ENCODE peak calls at places on chromosomes 12 and 14, in ten cellular contexts. X, Y, T, N, V, U, S, M, I and R are unnamed samples.
A peak's percentile ranks its signal among the peaks of the same experiment; 100 is the strongest.

GRCh38 chr14:105876829-105877228 is 350.4 kb downstream of the TMEM121 start:
- DNase-seq in X (no peak), Y (no peak), T (no peak), N (peak; percentile 44), V (peak; percentile 48), U (no peak), S (peak; percentile 2), M (no peak), I (no peak), R (no peak)

GRCh38 chr12:68951652-68952051 is 18.7 kb upstream of the CPM start:
- DNase-seq in X (no peak), Y (no peak), T (peak; percentile 55), N (no peak), V (no peak), U (no peak), S (no peak), M (no peak), I (peak; percentile 28), R (no peak)

GRCh38 chr12:16393126-16393525 is 45.7 kb downstream of the MGST1 start:
- DNase-seq in X (no peak), Y (no peak), T (no peak), N (no peak), V (no peak), U (no peak), S (no peak), M (no peak), I (no peak), R (no peak)

GRCh38 chr12:107461222-107461980 is 224.2 kb upstream of the PWP1 start:
- DNase-seq in X (no peak), Y (no peak), T (no peak), N (no peak), V (no peak), U (no peak), S (no peak), M (no peak), I (peak; percentile 94), R (peak; percentile 94)

GRCh38 chr12:25436206-25436912 is 116.7 kb downstream of the LMNTD1 start:
- DNase-seq in X (peak; percentile 68), Y (peak; percentile 78), T (peak; percentile 67), N (no peak), V (no peak), U (peak; percentile 40), S (no peak), M (no peak), I (peak; percentile 92), R (peak; percentile 96)

GRCh38 chr12:92717202-92717601 is 14.4 kb downstream of the PLEKHG7 start:
- DNase-seq in X (no peak), Y (no peak), T (peak; percentile 30), N (no peak), V (no peak), U (no peak), S (no peak), M (no peak), I (peak; percentile 72), R (peak; percentile 71)

GRCh38 chr12:128947199-128947598 is 93.9 kb downstream of the GLT1D1 start:
- DNase-seq in X (no peak), Y (no peak), T (no peak), N (no peak), V (no peak), U (no peak), S (no peak), M (no peak), I (no peak), R (no peak)

GRCh38 chr14:26873556-26873955 is 275.7 kb upstream of the NOVA1 start:
- DNase-seq in X (no peak), Y (no peak), T (no peak), N (no peak), V (no peak), U (no peak), S (no peak), M (no peak), I (no peak), R (no peak)

GRCh38 chr12:107749094-107749493 is 11.8 kb downstream of the PRDM4 start:
- DNase-seq in X (no peak), Y (no peak), T (no peak), N (no peak), V (no peak), U (no peak), S (no peak), M (no peak), I (peak; percentile 64), R (peak; percentile 33)

GRCh38 chr14:53955671-53956426 is 776 bp downstream of the BMP4 start:
- DNase-seq in X (peak; percentile 45), Y (peak; percentile 67), T (no peak), N (peak; percentile 88), V (peak; percentile 80), U (peak; percentile 70), S (peak; percentile 81), M (peak; percentile 56), I (no peak), R (peak; percentile 34)

GRCh38 chr12:124928095-124928911 is 13.9 kb upstream of the UBC start:
- DNase-seq in X (no peak), Y (peak; percentile 78), T (peak; percentile 56), N (peak; percentile 81), V (peak; percentile 84), U (peak; percentile 69), S (peak; percentile 85), M (peak; percentile 78), I (peak; percentile 97), R (peak; percentile 60)
- H3K4me3 ChIP-seq in X (no peak overlapping the region), Y (peak overlapping the region; percentile 85), T (peak overlapping the region; percentile 61), N (peak overlapping the region; percentile 67), V (peak overlapping the region; percentile 70), U (peak overlapping the region; percentile 68), S (peak overlapping the region; percentile 93), M (peak overlapping the region; percentile 49), I (peak overlapping the region; percentile 13), R (peak overlapping the region; percentile 46)

DNA sequence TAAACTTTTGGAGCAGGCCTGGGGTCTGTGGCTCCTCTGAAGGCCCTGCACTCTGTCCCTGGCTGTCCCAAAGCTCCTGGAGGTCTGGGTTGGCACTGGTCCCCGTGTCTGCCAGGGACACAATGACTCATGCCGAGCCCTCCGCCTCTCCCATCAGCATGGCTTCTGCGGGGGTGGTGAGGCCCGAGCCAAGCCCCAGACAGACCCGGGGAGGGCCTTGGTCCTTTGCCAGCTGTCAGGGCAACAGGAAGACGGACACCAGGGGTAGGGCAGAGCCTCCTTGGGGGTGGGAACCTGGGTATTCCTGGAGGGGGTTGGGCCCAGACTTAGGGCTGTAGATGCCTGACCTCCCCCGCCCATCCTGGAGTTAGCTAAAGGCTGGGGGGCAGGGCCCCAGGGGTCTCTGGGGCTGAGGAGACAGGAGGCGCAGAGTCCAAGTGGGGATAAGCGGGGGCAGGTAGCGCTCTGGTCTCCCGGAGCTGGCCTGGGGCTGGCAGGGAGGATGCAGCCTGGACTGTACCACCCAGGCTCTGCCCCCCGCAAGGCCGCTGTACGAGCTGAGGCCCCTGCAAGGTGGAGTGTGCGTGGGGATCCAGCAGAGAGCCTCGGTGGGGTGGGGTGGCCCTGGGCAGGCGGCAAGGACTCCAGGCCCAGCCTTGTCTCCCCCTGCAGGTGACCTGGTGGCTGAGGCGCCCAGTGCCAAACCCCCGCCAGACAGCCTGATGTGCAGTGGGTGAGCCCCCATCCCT is 16.4 kb upstream of the PUS1 start:
- DNase-seq in X (no peak), Y (no peak), T (peak; percentile 50), N (peak; percentile 96), V (peak; percentile 93), U (peak; percentile 94), S (peak; percentile 88), M (peak; percentile 83), I (peak; percentile 79), R (peak; percentile 76)
- TF ChIP-seq CTCF in X (no peak), Y (no peak), T (no peak), N (no peak), V (no peak), U (no peak), S (no peak), M (no peak), I (peak; percentile 4), R (no peak)

DNA sequence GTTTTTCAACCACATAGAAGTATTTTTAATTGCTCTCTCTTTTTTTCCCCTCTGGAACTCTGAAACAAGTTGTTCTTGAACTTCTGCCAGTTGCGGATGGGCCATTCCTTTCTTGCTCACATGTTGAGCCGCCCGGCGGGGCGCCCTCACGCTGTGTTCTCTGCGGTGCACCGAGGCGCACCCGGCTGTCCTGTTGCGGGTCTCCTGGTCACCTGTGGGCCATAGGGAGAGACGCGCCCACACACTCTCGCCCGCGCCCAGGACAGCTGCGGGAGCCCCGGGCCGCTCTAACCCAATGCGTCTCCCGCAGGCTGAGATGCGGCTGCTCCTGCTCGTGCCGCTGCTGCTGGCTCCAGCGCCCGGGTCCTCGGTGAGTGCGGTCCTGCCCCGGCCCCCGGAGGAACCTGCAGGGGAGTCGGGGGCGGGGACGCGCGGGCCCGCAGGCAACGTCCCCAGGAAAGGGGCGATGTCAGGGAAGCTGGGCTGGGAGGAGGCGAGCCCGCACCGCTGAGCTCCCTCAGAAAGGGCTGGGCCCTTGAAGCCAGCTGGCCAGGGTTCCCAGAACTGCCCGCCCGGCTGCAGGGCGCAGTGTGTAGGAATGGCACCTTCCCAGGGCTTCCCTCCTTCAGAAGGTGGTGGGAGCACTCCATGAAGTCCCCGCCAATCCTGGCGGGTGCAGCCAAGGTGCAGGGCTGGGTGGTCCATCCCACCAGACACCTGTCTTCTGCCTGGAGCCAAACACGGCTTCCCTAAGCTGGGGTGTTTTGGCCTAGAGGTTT is 2.3 kb downstream of the PAPLN start:
- DNase-seq in X (peak; percentile 43), Y (no peak), T (peak; percentile 72), N (no peak), V (no peak), U (peak; percentile 33), S (peak; percentile 44), M (no peak), I (peak; percentile 68), R (peak; percentile 63)
- H3K4me3 ChIP-seq in X (peak overlapping the region; percentile 7), Y (no peak overlapping the region), T (peak overlapping the region; percentile 73), N (peak overlapping the region; percentile 50), V (peak overlapping the region; percentile 44), U (peak overlapping the region; percentile 43), S (peak overlapping the region; percentile 55), M (peak overlapping the region; percentile 24), I (peak overlapping the region; percentile 35), R (peak overlapping the region; percentile 40)

GRCh38 chr14:74649673-74650072 is 37.6 kb upstream of the LTBP2 start:
- DNase-seq in X (no peak), Y (no peak), T (no peak), N (peak; percentile 58), V (no peak), U (no peak), S (no peak), M (no peak), I (peak; percentile 34), R (peak; percentile 33)

GRCh38 chr14:74647834-74648361 is 35.9 kb upstream of the LTBP2 start:
- DNase-seq in X (no peak), Y (no peak), T (no peak), N (peak; percentile 68), V (no peak), U (no peak), S (no peak), M (peak; percentile 52), I (no peak), R (no peak)

GRCh38 chr14:74647061-74647833 is 35.2 kb upstream of the LTBP2 start:
- DNase-seq in X (no peak), Y (no peak), T (no peak), N (peak; percentile 32), V (no peak), U (no peak), S (no peak), M (no peak), I (no peak), R (no peak)

GRCh38 chr14:74649167-74649566 is 37.1 kb upstream of the LTBP2 start:
- DNase-seq in X (no peak), Y (no peak), T (no peak), N (peak; percentile 54), V (no peak), U (no peak), S (no peak), M (no peak), I (no peak), R (no peak)

DNA sequence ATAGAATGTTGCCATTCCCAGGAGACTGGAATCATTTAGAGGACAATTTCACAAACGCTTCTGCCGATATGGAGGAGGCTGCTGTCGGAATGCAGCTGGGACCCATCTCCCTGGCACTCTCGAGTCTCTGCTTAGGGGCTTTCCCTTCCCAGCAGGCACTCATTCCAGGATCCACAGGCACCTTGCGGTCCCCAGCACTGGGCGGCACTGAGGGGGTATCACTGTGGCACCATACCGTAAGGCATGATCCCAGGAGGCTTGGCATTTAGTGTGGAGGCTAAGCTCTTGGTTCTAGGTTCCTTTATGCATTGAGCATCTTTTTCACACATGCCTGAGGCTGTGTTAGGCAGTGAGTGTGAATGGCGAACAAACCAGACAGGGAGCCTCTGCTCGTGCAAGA is 36.6 kb upstream of the LTBP2 start:
- DNase-seq in X (no peak), Y (no peak), T (no peak), N (peak; percentile 46), V (no peak), U (no peak), S (no peak), M (no peak), I (no peak), R (no peak)
- TF ChIP-seq CTCF in X (no peak), Y (no peak), T (no peak), N (no peak), V (no peak), U (no peak), S (no peak), M (no peak), I (no peak), R (no peak)